ENCODE peak calls at places on chromosomes 3 and 15, in six cellular contexts. G is AG10803, F is mucosa of descending colon, L is Panc1, Z is H9, S is GM13976. K is an unnamed sample.

GRCh38 chr15:80942746-80943565 is 46.7 kb downstream of the MESD start:
- DNase-seq in G (peak; percentile 53), F (no peak), L (no peak), Z (no peak), S (no peak), K (no peak)

GRCh38 chr3:74523811-74524210 is 90.6 kb downstream of the CNTN3 start:
- DNase-seq in G (no peak), F (no peak), L (no peak), Z (no peak), S (no peak), K (no peak)

GRCh38 chr3:193775421-193776077 is 182.5 kb downstream of the OPA1 start:
- DNase-seq in G (no peak), F (no peak), L (no peak), Z (peak; percentile 69), S (no peak), K (no peak)

GRCh38 chr3:112187300-112187699 is 54.3 kb upstream of the GCSAM start:
- DNase-seq in G (no peak), F (no peak), L (no peak), Z (no peak), S (peak; percentile 46), K (peak; percentile 33)

GRCh38 chr3:168517514-168518071 is 421.9 kb upstream of the GOLIM4 start:
- DNase-seq in G (no peak), F (no peak), L (no peak), Z (peak; percentile 34), S (no peak), K (peak; percentile 8)

GRCh38 chr15:47568030-47568429 is 149.3 kb upstream of the SEMA6D start:
- DNase-seq in G (no peak), F (no peak), L (no peak), Z (no peak), S (no peak), K (no peak)

GRCh38 chr15:62150445-62150844 is 14.6 kb downstream of the C2CD4B start:
- DNase-seq in G (no peak), F (no peak), L (no peak), Z (no peak), S (no peak), K (no peak)

GRCh38 chr15:40768492-40769309 is 1.1 kb upstream of the C15orf62 start:
- DNase-seq in G (no peak), F (peak; percentile 62), L (no peak), Z (no peak), S (peak; percentile 56), K (peak; percentile 45)

GRCh38 chr15:26891448-26891881 is 24.6 kb downstream of the GABRA5 start:
- DNase-seq in G (peak; percentile 67), F (peak; percentile 50), L (peak; percentile 5), Z (peak; percentile 82), S (peak; percentile 61), K (peak; percentile 63)

GRCh38 chr3:36876181-36876936 is 68.5 kb downstream of the TRANK1 start:
- DNase-seq in G (no peak), F (no peak), L (no peak), Z (no peak), S (peak; percentile 75), K (peak; percentile 77)

GRCh38 chr3:49812916-49813496 is 747 bp downstream of the UBA7 start:
- DNase-seq in G (no peak), F (no peak), L (no peak), Z (no peak), S (no peak), K (no peak)

GRCh38 chr3:58994746-58995330 is 55.0 kb downstream of the CFAP20DC start:
- DNase-seq in G (peak; percentile 67), F (peak; percentile 75), L (no peak), Z (peak; percentile 34), S (peak; percentile 63), K (peak; percentile 53)

GRCh38 chr3:16081661-16082060 is 92.8 kb upstream of the GALNT15 start:
- DNase-seq in G (no peak), F (no peak), L (no peak), Z (no peak), S (no peak), K (no peak)

GRCh38 chr3:187713504-187713903 is 11.1 kb upstream of the RTP2 start:
- DNase-seq in G (peak; percentile 60), F (no peak), L (no peak), Z (no peak), S (no peak), K (no peak)

GRCh38 chr3:136141891-136142290 is 54.2 kb downstream of the MSL2 start:
- DNase-seq in G (peak; percentile 15), F (no peak), L (no peak), Z (no peak), S (no peak), K (no peak)

GRCh38 chr15:50458713-50459112 is 34.5 kb downstream of the USP8 start:
- DNase-seq in G (no peak), F (no peak), L (no peak), Z (no peak), S (no peak), K (no peak)

GRCh38 chr15:101433396-101433795 is 56.1 kb downstream of the PCSK6 start:
- DNase-seq in G (no peak), F (no peak), L (no peak), Z (peak; percentile 61), S (no peak), K (no peak)

GRCh38 chr15:93200448-93201226 is 111.6 kb upstream of the RGMA start:
- DNase-seq in G (no peak), F (no peak), L (no peak), Z (no peak), S (no peak), K (no peak)

GRCh38 chr15:85950101-85950500 is 129.6 kb upstream of the AGBL1 start:
- DNase-seq in G (no peak), F (no peak), L (no peak), Z (no peak), S (no peak), K (no peak)

GRCh38 chr15:68880382-68880781 is 49.9 kb upstream of the SPESP1 start:
- DNase-seq in G (no peak), F (no peak), L (no peak), Z (no peak), S (no peak), K (no peak)

GRCh38 chr3:5504135-5504534 is 316.6 kb downstream of the EDEM1 start:
- DNase-seq in G (no peak), F (no peak), L (no peak), Z (no peak), S (no peak), K (no peak)

GRCh38 chr15:65060641-65061397 is 7.0 kb downstream of the RASL12 start:
- DNase-seq in G (no peak), F (no peak), L (no peak), Z (no peak), S (no peak), K (no peak)

GRCh38 chr3:127168271-127168670 is 24.7 kb upstream of the PRR23E start:
- DNase-seq in G (no peak), F (no peak), L (no peak), Z (no peak), S (no peak), K (no peak)

GRCh38 chr15:84681822-84682221 is 23.8 kb upstream of the NMB start:
- DNase-seq in G (no peak), F (no peak), L (no peak), Z (no peak), S (no peak), K (no peak)

DNA sequence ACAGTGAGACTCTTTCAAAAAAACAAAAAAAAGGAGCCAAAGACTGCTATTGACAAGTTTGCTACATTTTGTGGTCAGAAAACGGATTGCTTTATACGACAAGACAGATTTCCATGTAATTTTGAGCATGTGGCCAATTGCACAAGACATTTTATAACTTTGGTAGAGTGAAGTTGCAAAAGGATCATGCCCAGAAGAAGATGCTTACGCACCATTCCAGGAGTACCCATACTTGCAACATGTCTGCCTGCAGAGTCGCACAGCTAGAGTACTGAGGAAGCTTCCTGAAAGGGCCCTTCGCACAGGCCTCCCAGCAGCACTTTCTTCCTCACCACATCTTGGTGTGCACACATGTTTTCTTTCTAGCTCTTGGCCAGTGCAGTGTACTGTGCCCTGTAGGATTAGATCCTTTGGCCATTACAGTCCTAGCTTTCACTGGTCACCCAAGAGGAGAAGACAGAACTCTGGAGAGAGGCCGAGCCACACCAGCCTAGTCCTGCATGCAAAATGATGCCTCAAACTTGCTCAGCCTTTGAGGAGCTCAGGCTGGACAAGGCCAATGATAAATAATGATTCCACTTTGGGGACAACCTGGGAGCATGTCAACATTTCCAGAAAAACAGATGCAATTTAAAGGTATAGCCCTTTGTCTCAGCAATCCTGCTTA is 11.7 kb downstream of the CHDH start:
- DNase-seq in G (peak; percentile 40), F (no peak), L (no peak), Z (no peak), S (no peak), K (no peak)
- TF ChIP-seq CTCF in G (no peak), F (no peak), L (no peak), Z (no peak), S (no peak), K (no peak)

GRCh38 chr3:129628169-129628522 is 21.7 kb upstream of the PLXND1 start:
- DNase-seq in G (peak; percentile 65), F (no peak), L (no peak), Z (no peak), S (no peak), K (no peak)
- TF ChIP-seq CTCF in G (no peak), F (no peak), L (no peak), Z (no peak), S (no peak), K (no peak)

GRCh38 chr15:43800286-43801136 is at the start of gene HYPK:
- DNase-seq in G (peak; percentile 88), F (peak; percentile 97), L (peak; percentile 54), Z (peak; percentile 87), S (peak; percentile 89), K (peak; percentile 81)

GRCh38 chr15:43795997-43796396 is 3.9 kb downstream of the SERF2 start:
- DNase-seq in G (no peak), F (no peak), L (no peak), Z (no peak), S (no peak), K (no peak)

GRCh38 chr15:43799945-43800285 is at the start of gene SERINC4:
- DNase-seq in G (no peak), F (no peak), L (no peak), Z (no peak), S (no peak), K (no peak)

GRCh38 chr15:43796566-43796965 is 3.5 kb downstream of the SERINC4 start:
- DNase-seq in G (no peak), F (no peak), L (no peak), Z (no peak), S (no peak), K (no peak)

DNA sequence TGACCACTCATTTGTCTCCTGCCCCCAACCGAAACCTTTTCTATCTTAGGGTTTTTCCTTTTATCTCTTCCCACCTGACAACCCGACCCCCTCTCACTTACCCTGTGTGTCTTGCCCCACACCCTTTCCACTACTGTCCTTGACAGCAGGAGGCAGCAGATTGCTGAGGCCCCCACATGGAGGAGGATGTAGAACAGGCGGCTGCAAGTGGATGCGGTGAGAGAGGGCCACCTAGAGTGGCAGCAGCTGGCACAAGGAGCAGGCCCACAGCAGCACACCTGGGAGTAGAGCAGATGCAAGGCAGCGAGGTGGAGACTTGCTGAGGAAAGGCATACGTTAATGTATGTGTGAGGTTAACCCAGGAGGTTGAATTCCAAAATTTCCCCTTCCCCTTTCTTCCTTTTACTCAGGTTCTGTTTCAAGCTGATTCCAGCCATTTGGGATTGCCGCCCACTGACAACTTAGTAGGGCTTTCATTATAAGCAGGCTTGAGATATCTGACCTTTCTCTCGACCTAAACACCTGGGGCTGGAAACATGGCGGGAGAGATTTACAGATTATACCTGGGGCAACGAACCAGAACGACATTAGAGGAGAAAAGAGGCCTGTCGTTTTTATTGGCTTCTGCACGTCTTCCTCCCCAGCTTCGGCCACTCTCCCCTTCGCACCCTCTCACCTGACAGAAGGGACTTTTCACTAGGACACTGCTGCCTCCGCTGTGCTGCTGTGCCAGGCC is 643 bp downstream of the SERINC4 start:
- DNase-seq in G (no peak), F (peak; percentile 42), L (no peak), Z (peak; percentile 51), S (no peak), K (no peak)
- TF ChIP-seq CTCF in G (no peak), F (no peak), L (no peak), Z (no peak), S (peak; percentile 20), K (peak; percentile 9)

GRCh38 chr3:178562143-178562868 is 26.1 kb downstream of the KCNMB2 start:
- DNase-seq in G (peak; percentile 13), F (no peak), L (no peak), Z (no peak), S (no peak), K (no peak)
- TF ChIP-seq CTCF in G (no peak), F (no peak), L (no peak), Z (no peak), S (no peak), K (no peak)